ENCODE peak calls at places on chromosomes 4 and X, in five cellular contexts. X is IMR-90, I is H9, F is mesenchymal stem cell, O is trophoblast cell. Y is an unnamed sample.

GRCh38 chr4:107468812-107469211 is 251.2 kb downstream of the PAPSS1 start:
- DNase-seq in O (no peak), I (no peak), X (no peak), F (peak), Y (no peak)

GRCh38 chrX:74536142-74537010 is 78.0 kb downstream of the RLIM start:
- DNase-seq in X (peak), I (peak), O (peak), F (peak), Y (no peak)

GRCh38 chrX:151923648-151924047 is 11.0 kb downstream of the MAGEA4 start:
- DNase-seq in I (no peak), X (no peak), F (no peak), O (no peak), Y (no peak)

GRCh38 chrX:20056704-20057103 is 60.0 kb downstream of the MAP7D2 start:
- DNase-seq in O (no peak), I (no peak), X (peak), F (peak), Y (no peak)

GRCh38 chr4:3313139-3313538 is 20.3 kb downstream of the RGS12 start:
- DNase-seq in X (no peak), F (no peak), I (peak), O (no peak), Y (no peak)

GRCh38 chr4:111506706-111507105 is 638.5 kb upstream of the FAM241A start:
- DNase-seq in F (no peak), X (peak), I (no peak), O (no peak), Y (no peak)

GRCh38 chrX:29530520-29530919 is 684.8 kb upstream of the MAGEB2 start:
- DNase-seq in X (peak), I (no peak), F (peak), O (peak), Y (no peak)

GRCh38 chr4:917466-917865 is 14.7 kb downstream of the GAK start:
- DNase-seq in O (no peak), F (no peak), I (no peak), X (no peak), Y (no peak)

GRCh38 chr4:11507920-11508319 is 79.2 kb upstream of the HS3ST1 start:
- DNase-seq in I (no peak), F (no peak), O (no peak), X (no peak), Y (no peak)

GRCh38 chrX:71618303-71618721 is at the start of gene CXCR3:
- DNase-seq in F (no peak), X (no peak), I (no peak), O (no peak), Y (no peak)

GRCh38 chr4:81757706-81758105 is 286.0 kb upstream of the RASGEF1B start:
- DNase-seq in X (no peak), F (no peak), I (no peak), O (no peak), Y (no peak)

GRCh38 chr4:10529256-10529890 is 72.1 kb upstream of the ZNF518B start:
- DNase-seq in X (no peak), F (no peak), O (peak), I (no peak), Y (no peak)

GRCh38 chr4:37503231-37503630 is 182.9 kb downstream of the RELL1 start:
- DNase-seq in F (no peak), I (no peak), X (no peak), O (no peak), Y (no peak)

GRCh38 chr4:156293657-156294297 is 340.1 kb upstream of the CTSO start:
- DNase-seq in I (no peak), X (peak), F (peak), O (peak), Y (no peak)

GRCh38 chr4:61666248-61666647 is 466.1 kb downstream of the ADGRL3 start:
- DNase-seq in O (no peak), X (no peak), I (no peak), F (no peak), Y (peak)

GRCh38 chrX:40122487-40122886 is 24.7 kb upstream of the BCOR start:
- DNase-seq in F (no peak), I (no peak), X (no peak), O (no peak), Y (no peak)

GRCh38 chrX:19954707-19955106 is 36.2 kb downstream of the BCLAF3 start:
- DNase-seq in O (no peak), I (no peak), F (no peak), X (peak), Y (no peak)

GRCh38 chrX:143669395-143669794 is 33.5 kb upstream of the SLITRK4 start:
- DNase-seq in I (no peak), O (no peak), X (no peak), F (peak), Y (no peak)

GRCh38 chr4:104860227-104861123 is 286.2 kb upstream of the TET2 start:
- DNase-seq in X (peak), I (peak), O (peak), F (peak), Y (peak)

GRCh38 chrX:5051831-5052491 is 1176.7 kb downstream of the NLGN4X start:
- DNase-seq in I (no peak), X (no peak), F (peak), O (peak), Y (no peak)

GRCh38 chr4:112646632-112647537 is 9.9 kb downstream of the LARP7 start:
- DNase-seq in X (no peak), I (no peak), O (no peak), F (no peak), Y (no peak)
- H3K14ac ChIP-seq in X (no peak), I (peak), O (no peak), F (no peak), Y (no peak)

DNA sequence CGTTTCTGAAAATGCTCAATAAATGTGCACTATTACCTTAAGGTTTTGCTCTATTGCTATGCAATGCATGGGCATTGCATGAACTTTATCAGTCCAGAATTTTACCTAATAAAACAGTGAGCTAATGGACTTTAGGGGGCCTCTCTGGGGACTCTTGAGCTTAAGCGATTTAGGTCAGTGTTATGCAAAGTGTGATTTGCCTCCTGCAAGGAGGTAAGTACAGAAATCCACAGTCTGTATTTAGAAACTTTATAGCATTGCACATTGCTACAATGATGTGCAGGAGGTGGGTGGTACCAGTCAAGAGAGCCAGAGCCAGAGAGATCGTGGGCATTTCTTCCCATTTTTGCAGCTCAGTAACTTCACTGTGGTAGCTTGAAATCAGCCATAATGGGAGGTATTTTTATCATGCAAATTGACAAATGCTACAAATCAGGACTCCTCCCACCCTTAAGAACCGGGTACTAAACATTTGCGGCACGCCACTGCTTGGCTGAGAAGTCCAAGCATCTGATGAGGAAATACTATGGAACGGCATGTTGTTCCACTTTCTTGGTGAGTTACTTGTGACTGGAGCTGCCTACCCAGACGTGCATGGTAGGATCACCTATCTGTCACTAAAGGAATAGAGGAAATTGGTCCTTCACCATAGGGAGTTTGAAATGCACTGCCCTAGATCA is 174.6 kb upstream of the PGRMC2 start:
- DNase-seq in X (no peak), F (no peak), I (no peak), O (peak), Y (no peak)
- H3K14ac ChIP-seq in X (no peak), F (no peak), I (no peak), O (no peak), Y (no peak)

DNA sequence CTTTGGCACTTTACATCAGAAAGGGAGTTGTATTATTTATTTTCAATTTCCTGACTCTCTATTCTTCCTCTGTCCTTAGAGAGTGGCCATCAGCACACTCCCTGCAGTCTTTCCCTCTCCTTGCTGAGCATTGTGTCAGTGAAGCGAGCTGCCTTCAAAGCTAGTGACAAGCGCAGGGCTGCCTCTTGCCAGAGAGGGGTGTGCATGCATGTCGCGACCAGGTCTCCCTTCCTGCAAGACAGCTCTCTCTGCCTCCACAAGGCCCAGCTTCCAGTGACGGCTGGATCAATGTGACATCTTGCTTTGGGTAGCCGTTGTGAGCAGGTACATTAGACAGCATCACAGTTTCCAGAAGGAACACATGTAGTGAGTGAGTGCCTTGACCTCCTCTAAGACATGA is 810.9 kb upstream of the TENM3 start:
- DNase-seq in F (no peak), X (no peak), O (no peak), I (peak), Y (no peak)
- H3K14ac ChIP-seq in F (no peak), X (no peak), O (no peak), I (peak), Y (no peak)

GRCh38 chr4:153589703-153590595 is 94.1 kb upstream of the TLR2 start:
- DNase-seq in O (no peak), F (no peak), X (no peak), I (no peak), Y (no peak)

GRCh38 chr4:153582954-153583456 is 101.1 kb upstream of the TLR2 start:
- DNase-seq in I (no peak), F (no peak), O (no peak), X (no peak), Y (no peak)

GRCh38 chr4:153579410-153579809 is 104.7 kb upstream of the TLR2 start:
- DNase-seq in O (no peak), I (no peak), X (no peak), F (no peak), Y (no peak)

GRCh38 chr4:153579872-153580271 is 104.2 kb upstream of the TLR2 start:
- DNase-seq in I (no peak), X (no peak), F (no peak), O (no peak), Y (no peak)

DNA sequence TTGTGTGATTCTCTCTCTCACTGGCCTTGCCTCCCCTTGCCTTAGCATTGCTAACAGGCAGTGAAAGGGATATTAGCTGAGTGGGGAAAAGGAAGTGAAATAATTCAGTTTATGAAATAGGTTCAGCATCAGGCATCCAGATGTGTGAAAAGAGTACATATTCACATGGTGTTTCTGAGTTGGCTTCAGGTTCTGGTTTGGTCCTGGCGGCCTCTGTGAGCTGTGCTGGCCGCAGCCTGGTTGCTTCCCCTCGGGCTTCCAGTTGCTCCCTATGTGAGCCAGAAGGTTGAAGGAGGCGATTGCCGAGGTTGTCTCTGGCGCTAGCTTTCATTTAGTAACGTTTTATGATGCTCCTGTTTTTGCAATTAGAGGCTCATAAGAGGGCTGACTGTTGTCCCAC is 99.1 kb upstream of the TLR2 start:
- DNase-seq in I (no peak), X (no peak), O (no peak), F (no peak), Y (no peak)
- H3K14ac ChIP-seq in I (no peak), X (no peak), O (no peak), F (no peak), Y (no peak)

GRCh38 chrX:123962006-123962485 is 540 bp downstream of the STAG2 start:
- DNase-seq in I (no peak), X (no peak), F (no peak), O (peak), Y (no peak)
- H3K14ac ChIP-seq in I (peak), X (peak), F (no peak), O (peak), Y (no peak)

DNA sequence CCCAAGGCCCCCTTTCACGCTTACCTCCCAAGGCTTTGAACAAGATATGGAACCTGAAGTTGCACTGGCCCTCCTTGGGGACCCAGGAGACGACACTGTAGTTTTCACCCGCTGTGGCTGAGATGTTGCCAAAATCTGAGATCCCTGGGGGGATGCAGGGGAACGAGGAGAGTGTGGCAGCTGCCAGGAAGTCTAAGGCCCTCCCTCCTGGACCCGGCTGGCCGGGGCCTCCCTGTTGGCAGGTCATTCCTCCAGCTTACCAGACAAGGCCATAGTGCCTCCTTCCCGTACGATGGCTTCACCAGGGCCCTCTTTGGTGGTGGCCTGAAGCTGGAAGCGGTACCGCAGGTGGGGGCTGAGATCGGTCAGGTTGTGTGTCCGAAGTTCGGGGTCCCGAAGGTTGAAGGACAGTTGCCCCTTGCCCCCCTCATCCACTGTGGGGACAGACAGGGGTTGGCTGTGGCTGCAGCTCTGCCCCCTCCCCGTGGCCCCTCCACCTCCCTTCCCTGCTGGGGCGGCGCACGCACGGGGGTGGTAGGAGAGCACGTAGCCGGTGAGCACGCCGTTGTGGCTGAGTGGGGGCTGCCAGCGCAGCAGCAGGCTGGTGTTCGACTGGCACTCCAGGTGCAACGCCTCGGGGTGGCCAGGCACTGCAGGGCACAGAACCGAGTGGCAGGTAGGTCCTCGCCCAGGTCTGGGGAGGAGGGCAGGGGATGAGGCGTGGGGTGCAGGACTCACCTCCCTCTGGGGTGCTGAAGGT is 21.2 kb downstream of the L1CAM start:
- DNase-seq in I (no peak), F (no peak), O (no peak), X (no peak), Y (no peak)
- H3K14ac ChIP-seq in I (no peak), F (no peak), O (no peak), X (no peak), Y (no peak)

GRCh38 chr4:188029114-188029513 is 33.5 kb downstream of the ZFP42 start:
- DNase-seq in I (no peak), F (no peak), X (no peak), O (no peak), Y (no peak)
- H3K14ac ChIP-seq in I (no peak), F (peak), X (no peak), O (no peak), Y (peak)

DNA sequence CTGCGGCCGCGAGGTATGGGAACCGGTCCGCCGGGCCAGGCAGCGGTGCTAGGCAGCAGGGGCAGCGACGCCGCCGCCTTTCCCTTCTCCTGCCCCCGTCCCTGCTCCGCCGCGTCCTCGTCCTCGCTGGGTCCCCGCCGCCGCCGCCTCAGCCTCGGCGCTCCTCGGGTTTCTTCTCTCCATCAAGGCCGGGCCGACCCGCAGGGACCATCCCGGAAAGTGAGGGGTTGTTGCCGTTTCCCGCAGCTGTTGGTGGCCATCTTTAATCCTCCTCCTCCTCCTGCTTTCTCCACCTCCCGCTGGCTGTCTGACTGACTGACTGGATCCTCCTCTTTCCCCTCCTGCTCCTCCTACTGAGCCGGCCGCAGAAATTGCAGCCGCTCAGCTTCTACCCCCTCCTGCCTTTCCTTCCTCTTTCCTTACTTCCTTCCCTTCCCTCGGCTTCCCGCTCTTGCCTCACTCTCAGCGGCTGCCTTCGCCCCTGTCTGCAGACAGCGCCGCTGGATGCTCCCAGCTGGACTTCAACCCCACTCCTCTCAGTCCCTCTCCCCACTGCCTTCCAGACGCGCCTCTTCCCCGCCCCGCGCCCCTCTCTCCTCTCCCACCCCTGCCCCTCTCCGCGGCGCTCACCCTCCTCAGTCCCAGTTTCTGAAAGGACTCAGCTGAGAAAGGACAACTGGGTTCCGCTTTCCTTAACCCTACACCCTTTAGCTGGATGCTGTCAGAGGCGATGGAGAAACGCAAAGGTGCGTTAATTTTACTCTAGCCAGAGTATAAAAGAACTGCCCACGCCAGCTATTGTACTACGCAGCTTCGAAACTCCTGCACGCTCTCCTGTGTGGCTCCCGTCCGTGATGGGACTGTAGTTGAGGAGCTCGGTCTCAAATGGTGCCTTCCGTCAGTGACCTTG is at the start of gene WDFY3:
- DNase-seq in X (peak), F (peak), I (peak), O (peak), Y (peak)
- H3K14ac ChIP-seq in X (peak), F (peak), I (peak), O (peak), Y (peak)

GRCh38 chr4:128812360-128812958 is 3.0 kb downstream of the JADE1 start:
- DNase-seq in O (peak), I (peak), X (peak), F (peak), Y (peak)

GRCh38 chr4:128810331-128810870 is 901 bp downstream of the JADE1 start:
- DNase-seq in X (peak), F (peak), O (peak), I (no peak), Y (no peak)

GRCh38 chr4:128809477-128810330 is at the start of gene JADE1:
- DNase-seq in F (peak), I (peak), O (peak), X (peak), Y (peak)

GRCh38 chr4:128811571-128812359 is 2.3 kb downstream of the JADE1 start:
- DNase-seq in X (peak), F (peak), O (peak), I (peak), Y (peak)

GRCh38 chr4:128810871-128811570 is 1.5 kb downstream of the JADE1 start:
- DNase-seq in F (peak), X (peak), I (peak), O (peak), Y (peak)
- H3K14ac ChIP-seq in F (no peak), X (peak), I (peak), O (peak), Y (no peak)

GRCh38 chrX:133413218-133413925 is 1.9 kb downstream of the GPC4 start:
- DNase-seq in O (peak), X (no peak), I (no peak), F (no peak), Y (no peak)

GRCh38 chrX:133412665-133413064 is 2.6 kb downstream of the GPC4 start:
- DNase-seq in I (no peak), X (no peak), O (peak), F (no peak), Y (no peak)

GRCh38 chrX:133414399-133415275 is 652 bp downstream of the GPC4 start:
- DNase-seq in O (peak), F (peak), I (no peak), X (no peak), Y (no peak)

GRCh38 chrX:133417364-133417763 is 2.1 kb upstream of the GPC4 start:
- DNase-seq in F (no peak), I (no peak), X (no peak), O (no peak), Y (no peak)

GRCh38 chrX:133415276-133416105 is at the start of gene GPC4:
- DNase-seq in X (no peak), O (peak), F (peak), I (peak), Y (peak)
- H3K14ac ChIP-seq in X (no peak), O (peak), F (peak), I (peak), Y (no peak)

Y was measured in neuronal stem cell.